ENCODE peak calls at places on chromosomes 4 and X, in five cellular contexts. J, R, T, L and S are unnamed samples. For H3K36me3 and H3K4me1, the result is how much of the 10 kb centered on the place peaks cover.

GRCh38 chr4:109494538-109494937 is 60.9 kb downstream of the SEC24B start:
- DNase-seq in T (no peak), J (peak), R (no peak), L (peak), S (no peak)

GRCh38 chr4:145722561-145722960 is 42.6 kb downstream of the C4orf51 start:
- DNase-seq in J (no peak), L (no peak), T (no peak), R (no peak), S (no peak)

GRCh38 chr4:36388710-36389109 is 107.3 kb downstream of the DTHD1 start:
- DNase-seq in R (no peak), L (no peak), T (no peak), J (no peak), S (no peak)

GRCh38 chr4:61533140-61533539 is 333.0 kb downstream of the ADGRL3 start:
- DNase-seq in J (no peak), R (no peak), L (no peak), T (no peak), S (no peak)

GRCh38 chr4:157459789-157460188 is 239.3 kb downstream of the GRIA2 start:
- DNase-seq in J (no peak), T (no peak), L (no peak), R (no peak), S (no peak)

GRCh38 chr4:38003102-38003501 is 42.9 kb downstream of the PTTG2 start:
- DNase-seq in J (no peak), R (no peak), T (no peak), L (no peak), S (no peak)

GRCh38 chrX:72030431-72030830 is 101.3 kb downstream of the RTL5 start:
- DNase-seq in J (no peak), R (no peak), L (no peak), T (no peak), S (no peak)

GRCh38 chrX:96909291-96909690 is 25.6 kb downstream of the RPA4 start:
- DNase-seq in R (no peak), J (no peak), L (no peak), T (no peak), S (no peak)

GRCh38 chrX:30538271-30538670 is 39.3 kb downstream of the TASL start:
- DNase-seq in L (no peak), T (no peak), J (no peak), R (no peak), S (no peak)

GRCh38 chr4:142743071-142743825 is 102.9 kb downstream of the INPP4B start:
- DNase-seq in J (no peak), R (no peak), L (no peak), T (no peak), S (no peak)

GRCh38 chr4:4647041-4647440 is 105.2 kb upstream of the STX18 start:
- DNase-seq in R (no peak), J (no peak), T (no peak), L (no peak), S (no peak)

GRCh38 chr4:53714377-53715140 is 123.3 kb upstream of the LNX1 start:
- DNase-seq in J (no peak), R (no peak), T (no peak), L (no peak), S (no peak)

GRCh38 chrX:84046403-84046984 is 141.5 kb downstream of the RPS6KA6 start:
- DNase-seq in R (no peak), T (no peak), J (no peak), L (no peak), S (peak)

GRCh38 chrX:41153453-41153852 is 68.2 kb downstream of the USP9X start:
- DNase-seq in J (no peak), T (no peak), R (no peak), L (no peak), S (no peak)
- H3K36me3 ChIP-seq in J (half or more), T (under half), R (half or more), L (half or more), S (under half)

GRCh38 chr4:2083116-2083825 is 24.1 kb downstream of the NAT8L start:
- DNase-seq in L (no peak), J (no peak), R (no peak), T (no peak), S (peak)

GRCh38 chr4:2085496-2085901 is 26.4 kb downstream of the NAT8L start:
- DNase-seq in J (no peak), T (no peak), L (no peak), R (no peak), S (no peak)

GRCh38 chr4:2083826-2084160 is 24.7 kb downstream of the NAT8L start:
- DNase-seq in J (no peak), T (no peak), L (no peak), R (no peak), S (no peak)

GRCh38 chr4:2082627-2083026 is 23.5 kb downstream of the NAT8L start:
- DNase-seq in J (no peak), R (no peak), L (no peak), T (no peak), S (no peak)

DNA sequence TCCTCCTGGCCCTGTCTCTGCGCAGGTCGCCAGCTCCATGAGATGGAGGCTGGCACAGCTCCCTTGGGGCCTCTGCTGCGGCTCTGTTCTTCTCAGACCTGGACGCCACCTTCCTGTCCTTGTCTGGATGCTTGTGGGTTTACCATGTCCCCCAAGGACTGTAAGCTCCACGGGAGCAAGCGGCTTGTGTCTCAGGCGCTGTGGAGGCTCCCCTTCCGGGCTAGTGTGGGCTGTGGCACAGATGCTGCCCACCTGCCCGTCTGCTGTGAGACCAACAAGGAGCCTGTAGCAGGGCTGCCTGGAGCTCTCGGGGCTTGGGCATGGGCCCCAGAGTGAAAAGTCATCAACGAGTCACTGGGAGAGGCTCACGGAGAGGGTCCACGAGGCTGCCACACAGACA is 25.2 kb downstream of the NAT8L start:
- DNase-seq in J (no peak), L (no peak), R (no peak), T (no peak), S (no peak)
- H3K4me1 ChIP-seq in J (under half), L (under half), R (under half), T (under half), S (under half)

DNA sequence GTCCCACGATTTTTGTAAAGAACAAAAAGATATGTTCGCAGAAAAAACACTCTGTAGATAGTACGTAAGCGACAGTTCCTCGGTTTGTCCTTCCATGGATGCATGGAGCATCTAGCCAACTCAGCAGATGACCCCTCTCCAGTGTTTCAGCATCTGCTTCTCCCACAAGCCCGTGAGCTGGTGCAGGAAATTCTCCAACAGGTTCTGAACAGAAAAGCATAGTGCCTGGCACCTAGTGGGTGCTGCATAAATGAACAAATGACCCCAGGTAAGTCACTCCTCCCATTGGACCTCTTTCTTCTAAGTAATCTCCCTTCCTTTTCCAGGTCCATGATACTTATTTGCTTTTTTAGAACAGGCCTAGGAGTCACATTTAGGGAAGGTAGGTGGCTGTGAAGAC is 966 bp upstream of the KIAA0232 start:
- DNase-seq in T (no peak), R (no peak), J (no peak), L (no peak), S (no peak)
- H3K4me3 ChIP-seq in T (peak), R (peak), J (peak), L (peak), S (peak)

GRCh38 chr4:739569-739968 is 33.9 kb downstream of the PCGF3 start:
- DNase-seq in T (no peak), R (no peak), L (no peak), J (no peak), S (no peak)

GRCh38 chr4:740656-741282 is 35.1 kb downstream of the PCGF3 start:
- DNase-seq in J (no peak), T (no peak), L (no peak), R (no peak), S (no peak)

GRCh38 chr4:742096-742741 is 36.6 kb downstream of the PCGF3 start:
- DNase-seq in R (no peak), J (no peak), T (no peak), L (no peak), S (no peak)

GRCh38 chr4:738781-739280 is 33.2 kb downstream of the PCGF3 start:
- DNase-seq in L (no peak), J (no peak), R (no peak), T (no peak), S (no peak)

DNA sequence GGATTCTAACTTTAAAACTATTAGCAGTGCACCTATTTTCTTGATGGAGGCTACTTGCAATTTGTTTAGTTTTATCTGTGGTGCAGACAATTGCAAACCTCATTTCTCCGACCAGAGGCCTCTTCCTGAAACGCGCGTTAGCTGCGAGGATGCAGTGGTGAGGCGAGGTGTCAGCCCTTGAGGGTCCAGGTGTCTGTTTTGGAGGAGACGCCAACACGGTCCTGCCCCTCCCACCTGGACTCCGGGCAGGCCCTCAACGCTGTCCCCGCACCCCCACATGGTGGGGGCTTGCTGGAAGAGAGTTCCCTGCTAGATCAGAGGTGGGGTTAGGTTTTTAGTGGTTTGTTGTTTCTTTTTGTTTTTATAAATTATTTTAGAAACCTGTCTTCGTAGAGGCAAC is 34.4 kb downstream of the PCGF3 start:
- DNase-seq in T (no peak), L (no peak), R (no peak), J (no peak), S (no peak)
- H3K36me3 ChIP-seq in T (under half), L (half or more), R (half or more), J (half or more), S (under half)